ENCODE peak calls at places on chromosomes 13 and 19, in five cellular contexts. W is epithelial cell of proximal tubule, N is left lung, Z is NCI-H774, B is HFF-Myc. P is an unnamed sample.

GRCh38 chr13:78609464-78610205 is 6.3 kb upstream of the POU4F1 start:
- DNase-seq in B (no peak), Z (no peak), N (peak; percentile 78), W (no peak), P (no peak)

GRCh38 chr19:9917322-9917721 is 19.0 kb downstream of the OLFM2 start:
- DNase-seq in B (no peak), N (no peak), Z (peak; percentile 45), W (no peak), P (no peak)

GRCh38 chr19:34135033-34135370 is 37.3 kb upstream of the LSM14A start:
- DNase-seq in B (no peak), N (no peak), W (no peak), Z (no peak), P (no peak)

GRCh38 chr13:85497652-85498051 is 301.6 kb downstream of the SLITRK6 start:
- DNase-seq in Z (no peak), N (no peak), W (no peak), B (peak; percentile 83), P (peak; percentile 82)

GRCh38 chr13:99982021-99982740 is 597 bp downstream of the ZIC2 start:
- DNase-seq in W (no peak), Z (no peak), B (no peak), N (peak; percentile 80), P (no peak)

GRCh38 chr13:22703601-22704209 is 477.1 kb upstream of the SGCG start:
- DNase-seq in B (no peak), N (no peak), Z (no peak), W (no peak), P (no peak)

GRCh38 chr19:16076958-16077611 is 790 bp downstream of the TPM4 start:
- DNase-seq in N (peak; percentile 90), B (no peak), Z (no peak), W (no peak), P (no peak)

GRCh38 chr13:61078976-61079770 is 336.5 kb downstream of the PCDH20 start:
- DNase-seq in N (no peak), W (no peak), Z (no peak), B (no peak), P (no peak)

GRCh38 chr13:28636677-28637317 is 22.1 kb upstream of the POMP start:
- DNase-seq in B (peak; percentile 57), W (no peak), Z (peak; percentile 3), N (no peak), P (peak; percentile 55)

GRCh38 chr13:27961227-27962085 is 7.7 kb downstream of the CDX2 start:
- DNase-seq in B (no peak), N (no peak), Z (no peak), W (no peak), P (no peak)

GRCh38 chr19:35166100-35167063 is 11.8 kb downstream of the FXYD5 start:
- DNase-seq in Z (no peak), W (no peak), N (no peak), B (no peak), P (no peak)

GRCh38 chr13:37648604-37649003 is 50.0 kb upstream of the POSTN start:
- DNase-seq in Z (no peak), W (no peak), N (no peak), B (peak; percentile 31), P (no peak)

GRCh38 chr13:35393886-35394285 is 82.6 kb downstream of the MAB21L1 start:
- DNase-seq in Z (no peak), N (no peak), W (no peak), B (no peak), P (no peak)

GRCh38 chr19:12936582-12936981 is 1.8 kb upstream of the CALR start:
- DNase-seq in N (no peak), B (no peak), Z (no peak), W (no peak), P (no peak)

GRCh38 chr19:43353606-43354304 is at the start of gene CD177:
- DNase-seq in B (no peak), N (no peak), Z (no peak), W (no peak), P (no peak)